ENCODE peak calls at places on chromosomes 12 and 14, in nine cellular contexts. One of them, this sample, is unnamed. For H3K9me3, the result is how much of the 10 kb centered on the place peaks cover.

GRCh38 chr14:51283402-51283825 is 43.4 kb downstream of the TMX1 start:
- DNase-seq in left ventricle myocardium inferior: no peak
- DNase-seq in AG04450: peak
- DNase-seq in body of pancreas: no peak
- DNase-seq in PC-3: peak
- DNase-seq in mammary epithelial cell: peak
- DNase-seq in mucosa of descending colon: no peak
- DNase-seq in Peyer's patch: no peak
- DNase-seq in GM12878: no peak
- DNase-seq in this sample: no peak

GRCh38 chr12:51994959-51995358 is 11.8 kb upstream of the TAMALIN start:
- DNase-seq in mammary epithelial cell: no peak
- DNase-seq in body of pancreas: no peak
- DNase-seq in left ventricle myocardium inferior: no peak
- DNase-seq in mucosa of descending colon: no peak
- DNase-seq in PC-3: no peak
- DNase-seq in GM12878: no peak
- DNase-seq in Peyer's patch: no peak
- DNase-seq in AG04450: no peak
- DNase-seq in this sample: no peak

GRCh38 chr14:99754141-99755067 is 38.8 kb upstream of the EML1 start:
- DNase-seq in body of pancreas: no peak
- DNase-seq in GM12878: no peak
- DNase-seq in mucosa of descending colon: no peak
- DNase-seq in Peyer's patch: peak
- DNase-seq in AG04450: no peak
- DNase-seq in mammary epithelial cell: peak
- DNase-seq in left ventricle myocardium inferior: peak
- DNase-seq in PC-3: peak
- DNase-seq in this sample: no peak

GRCh38 chr12:27488479-27488878 is 35.5 kb upstream of the PPFIBP1 start:
- DNase-seq in mammary epithelial cell: peak
- DNase-seq in left ventricle myocardium inferior: no peak
- DNase-seq in Peyer's patch: no peak
- DNase-seq in body of pancreas: no peak
- DNase-seq in mucosa of descending colon: no peak
- DNase-seq in PC-3: peak
- DNase-seq in GM12878: no peak
- DNase-seq in AG04450: no peak
- DNase-seq in this sample: no peak

GRCh38 chr12:46164186-46164585 is 104.7 kb downstream of the SLC38A1 start:
- DNase-seq in Peyer's patch: no peak
- DNase-seq in mucosa of descending colon: no peak
- DNase-seq in GM12878: no peak
- DNase-seq in mammary epithelial cell: peak
- DNase-seq in left ventricle myocardium inferior: no peak
- DNase-seq in AG04450: no peak
- DNase-seq in body of pancreas: no peak
- DNase-seq in PC-3: no peak
- DNase-seq in this sample: no peak

GRCh38 chr14:24081739-24082204 is 10.4 kb downstream of the CPNE6 start:
- DNase-seq in PC-3: no peak
- DNase-seq in left ventricle myocardium inferior: no peak
- DNase-seq in Peyer's patch: no peak
- DNase-seq in mucosa of descending colon: no peak
- DNase-seq in mammary epithelial cell: no peak
- DNase-seq in body of pancreas: peak
- DNase-seq in GM12878: no peak
- DNase-seq in AG04450: no peak
- DNase-seq in this sample: no peak

GRCh38 chr12:103495158-103495782 is 498 bp downstream of the C12orf42 start:
- DNase-seq in mucosa of descending colon: peak
- DNase-seq in PC-3: no peak
- DNase-seq in body of pancreas: no peak
- DNase-seq in Peyer's patch: no peak
- DNase-seq in left ventricle myocardium inferior: no peak
- DNase-seq in mammary epithelial cell: peak
- DNase-seq in GM12878: no peak
- DNase-seq in AG04450: no peak
- DNase-seq in this sample: peak

GRCh38 chr12:129659927-129660326 is 243.9 kb downstream of the TMEM132D start:
- DNase-seq in AG04450: no peak
- DNase-seq in left ventricle myocardium inferior: no peak
- DNase-seq in Peyer's patch: no peak
- DNase-seq in body of pancreas: no peak
- DNase-seq in PC-3: no peak
- DNase-seq in GM12878: no peak
- DNase-seq in mammary epithelial cell: no peak
- DNase-seq in mucosa of descending colon: peak
- DNase-seq in this sample: no peak

GRCh38 chr14:95256011-95256775 is 63.5 kb downstream of the CLMN start:
- DNase-seq in mammary epithelial cell: no peak
- DNase-seq in left ventricle myocardium inferior: no peak
- DNase-seq in AG04450: no peak
- DNase-seq in body of pancreas: no peak
- DNase-seq in Peyer's patch: no peak
- DNase-seq in GM12878: no peak
- DNase-seq in mucosa of descending colon: no peak
- DNase-seq in PC-3: no peak
- DNase-seq in this sample: no peak

GRCh38 chr12:120583478-120584030 is 2.4 kb upstream of the POP5 start:
- DNase-seq in mucosa of descending colon: peak
- DNase-seq in mammary epithelial cell: peak
- DNase-seq in AG04450: peak
- DNase-seq in GM12878: no peak
- DNase-seq in PC-3: peak
- DNase-seq in left ventricle myocardium inferior: peak
- DNase-seq in body of pancreas: peak
- DNase-seq in Peyer's patch: peak
- DNase-seq in this sample: peak

GRCh38 chr12:3342051-3342450 is 149.0 kb upstream of the PRMT8 start:
- DNase-seq in left ventricle myocardium inferior: peak
- DNase-seq in mammary epithelial cell: no peak
- DNase-seq in PC-3: peak
- DNase-seq in GM12878: no peak
- DNase-seq in Peyer's patch: no peak
- DNase-seq in AG04450: no peak
- DNase-seq in body of pancreas: no peak
- DNase-seq in mucosa of descending colon: peak
- DNase-seq in this sample: no peak

GRCh38 chr12:51329742-51330141 is 5.8 kb upstream of the BIN2 start:
- DNase-seq in PC-3: no peak
- DNase-seq in Peyer's patch: no peak
- DNase-seq in mammary epithelial cell: no peak
- DNase-seq in AG04450: no peak
- DNase-seq in GM12878: no peak
- DNase-seq in mucosa of descending colon: no peak
- DNase-seq in left ventricle myocardium inferior: no peak
- DNase-seq in body of pancreas: no peak
- DNase-seq in this sample: no peak

GRCh38 chr12:12153596-12153995 is 82.9 kb downstream of the BCL2L14 start:
- DNase-seq in mammary epithelial cell: no peak
- DNase-seq in GM12878: no peak
- DNase-seq in Peyer's patch: no peak
- DNase-seq in left ventricle myocardium inferior: no peak
- DNase-seq in body of pancreas: no peak
- DNase-seq in mucosa of descending colon: no peak
- DNase-seq in AG04450: no peak
- DNase-seq in PC-3: no peak
- DNase-seq in this sample: no peak

GRCh38 chr12:76035045-76035444 is 3.5 kb upstream of the PHLDA1 start:
- DNase-seq in mammary epithelial cell: no peak
- DNase-seq in mucosa of descending colon: no peak
- DNase-seq in GM12878: no peak
- DNase-seq in left ventricle myocardium inferior: no peak
- DNase-seq in body of pancreas: no peak
- DNase-seq in AG04450: no peak
- DNase-seq in PC-3: no peak
- DNase-seq in Peyer's patch: no peak
- DNase-seq in this sample: no peak

GRCh38 chr12:132658149-132658905 is 28.8 kb downstream of the POLE start:
- DNase-seq in mammary epithelial cell: no peak
- DNase-seq in left ventricle myocardium inferior: no peak
- DNase-seq in mucosa of descending colon: no peak
- DNase-seq in PC-3: no peak
- DNase-seq in AG04450: no peak
- DNase-seq in GM12878: no peak
- DNase-seq in body of pancreas: no peak
- DNase-seq in Peyer's patch: peak
- DNase-seq in this sample: no peak

GRCh38 chr14:89721991-89722390 is 232.5 kb downstream of the EFCAB11 start:
- DNase-seq in Peyer's patch: peak
- DNase-seq in body of pancreas: no peak
- DNase-seq in AG04450: no peak
- DNase-seq in mucosa of descending colon: peak
- DNase-seq in mammary epithelial cell: no peak
- DNase-seq in left ventricle myocardium inferior: no peak
- DNase-seq in PC-3: no peak
- DNase-seq in GM12878: no peak
- DNase-seq in this sample: no peak

GRCh38 chr12:15581006-15581405 is 208.2 kb downstream of the EPS8 start:
- DNase-seq in PC-3: no peak
- DNase-seq in mucosa of descending colon: no peak
- DNase-seq in Peyer's patch: no peak
- DNase-seq in mammary epithelial cell: no peak
- DNase-seq in left ventricle myocardium inferior: no peak
- DNase-seq in AG04450: no peak
- DNase-seq in body of pancreas: no peak
- DNase-seq in GM12878: no peak
- DNase-seq in this sample: no peak

GRCh38 chr12:88393017-88393767 is 187.1 kb downstream of the KITLG start:
- DNase-seq in mucosa of descending colon: no peak
- DNase-seq in AG04450: no peak
- DNase-seq in body of pancreas: no peak
- DNase-seq in GM12878: no peak
- DNase-seq in mammary epithelial cell: peak
- DNase-seq in PC-3: peak
- DNase-seq in left ventricle myocardium inferior: no peak
- DNase-seq in Peyer's patch: no peak
- DNase-seq in this sample: no peak
- TF ChIP-seq CTCF in mucosa of descending colon: no peak
- TF ChIP-seq CTCF in AG04450: peak
- TF ChIP-seq CTCF in body of pancreas: peak
- TF ChIP-seq CTCF in GM12878: peak
- TF ChIP-seq CTCF in mammary epithelial cell: peak
- TF ChIP-seq CTCF in PC-3: peak
- TF ChIP-seq CTCF in left ventricle myocardium inferior: peak
- TF ChIP-seq CTCF in Peyer's patch: no peak
- TF ChIP-seq CTCF in this sample: no peak

GRCh38 chr12:65199604-65200003 is 30.2 kb downstream of the LEMD3 start:
- DNase-seq in Peyer's patch: no peak
- DNase-seq in mammary epithelial cell: no peak
- DNase-seq in body of pancreas: no peak
- DNase-seq in AG04450: no peak
- DNase-seq in GM12878: no peak
- DNase-seq in PC-3: no peak
- DNase-seq in mucosa of descending colon: no peak
- DNase-seq in left ventricle myocardium inferior: no peak
- DNase-seq in this sample: no peak
- H3K9me3 ChIP-seq in Peyer's patch: under half
- H3K9me3 ChIP-seq in mammary epithelial cell: under half
- H3K9me3 ChIP-seq in body of pancreas: under half
- H3K9me3 ChIP-seq in AG04450: under half
- H3K9me3 ChIP-seq in GM12878: under half
- H3K9me3 ChIP-seq in PC-3: under half
- H3K9me3 ChIP-seq in mucosa of descending colon: under half
- H3K9me3 ChIP-seq in left ventricle myocardium inferior: under half
- H3K9me3 ChIP-seq in this sample: under half

DNA sequence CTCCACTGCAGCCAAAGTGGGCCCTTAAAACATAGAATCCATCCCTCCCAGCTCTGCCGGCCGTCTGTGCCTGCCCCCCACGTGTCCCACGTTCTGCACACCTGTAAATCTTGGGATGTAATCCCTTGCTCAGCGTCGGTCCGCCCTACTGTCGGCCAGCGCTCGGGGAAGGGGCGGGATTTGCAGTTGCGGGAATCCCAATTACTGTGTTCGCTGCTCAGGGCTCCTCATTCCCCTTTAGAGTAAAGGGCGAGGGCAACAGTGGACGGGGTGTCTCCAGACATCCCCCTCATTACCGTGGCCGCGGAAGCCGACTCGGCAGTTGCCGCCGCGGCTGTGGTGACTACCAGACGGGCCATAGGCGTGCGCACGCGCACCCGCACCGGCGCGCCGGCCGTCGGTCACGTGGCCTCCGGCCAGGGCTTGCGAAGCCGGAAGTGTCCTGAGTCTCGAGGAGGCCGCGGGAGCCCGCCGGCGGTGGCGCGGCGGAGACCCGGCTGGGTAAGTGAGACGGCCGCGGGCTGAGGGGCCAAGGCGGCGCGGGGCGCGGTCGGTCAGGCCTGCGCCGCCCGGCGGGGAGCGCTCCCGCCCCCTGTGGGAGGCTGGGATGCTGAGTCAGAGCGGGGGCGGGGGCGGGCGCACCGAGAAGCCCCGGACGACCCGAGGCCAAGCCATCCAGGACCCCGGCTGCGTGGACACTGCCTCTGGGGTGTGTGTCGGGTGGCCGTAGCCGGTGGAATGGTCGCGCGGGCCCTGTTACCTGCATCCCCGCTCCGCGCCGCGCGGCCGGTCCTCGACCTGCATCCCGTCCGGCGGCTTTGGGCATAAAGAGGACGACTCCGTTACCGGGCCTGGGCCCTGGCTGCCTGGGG is at the start of gene TBK1:
- DNase-seq in mammary epithelial cell: peak
- DNase-seq in GM12878: peak
- DNase-seq in mucosa of descending colon: peak
- DNase-seq in body of pancreas: peak
- DNase-seq in PC-3: peak
- DNase-seq in Peyer's patch: peak
- DNase-seq in AG04450: peak
- DNase-seq in left ventricle myocardium inferior: peak
- DNase-seq in this sample: peak
- TF ChIP-seq CTCF in mammary epithelial cell: no peak
- TF ChIP-seq CTCF in GM12878: no peak
- TF ChIP-seq CTCF in mucosa of descending colon: no peak
- TF ChIP-seq CTCF in body of pancreas: no peak
- TF ChIP-seq CTCF in PC-3: no peak
- TF ChIP-seq CTCF in Peyer's patch: no peak
- TF ChIP-seq CTCF in AG04450: no peak
- TF ChIP-seq CTCF in left ventricle myocardium inferior: peak
- TF ChIP-seq CTCF in this sample: no peak

DNA sequence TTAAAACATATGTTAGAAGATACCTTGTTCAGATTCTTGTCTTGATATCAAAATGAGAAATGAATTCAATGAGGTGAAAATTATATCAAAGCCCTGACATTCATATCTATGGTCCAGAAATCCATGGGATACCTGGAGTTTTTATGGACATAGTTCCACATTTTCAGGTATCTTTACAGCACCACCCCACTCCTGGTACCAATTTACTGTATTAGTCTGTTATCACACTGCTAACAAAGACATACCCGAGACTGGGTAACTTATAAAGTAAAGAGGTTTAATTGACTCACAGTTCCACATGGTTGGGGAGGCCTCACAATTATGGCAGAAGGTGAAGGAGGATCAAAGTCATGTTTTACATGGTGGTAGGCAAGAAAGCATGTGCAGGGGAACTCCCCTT is 361.5 kb downstream of the PRKD1 start:
- DNase-seq in left ventricle myocardium inferior: no peak
- DNase-seq in body of pancreas: no peak
- DNase-seq in Peyer's patch: no peak
- DNase-seq in mucosa of descending colon: no peak
- DNase-seq in AG04450: no peak
- DNase-seq in GM12878: no peak
- DNase-seq in mammary epithelial cell: no peak
- DNase-seq in PC-3: no peak
- DNase-seq in this sample: no peak
- H3K9me3 ChIP-seq in left ventricle myocardium inferior: under half
- H3K9me3 ChIP-seq in body of pancreas: under half
- H3K9me3 ChIP-seq in Peyer's patch: under half
- H3K9me3 ChIP-seq in mucosa of descending colon: under half
- H3K9me3 ChIP-seq in AG04450: under half
- H3K9me3 ChIP-seq in GM12878: under half
- H3K9me3 ChIP-seq in mammary epithelial cell: under half
- H3K9me3 ChIP-seq in PC-3: under half
- H3K9me3 ChIP-seq in this sample: under half